ENCODE peak calls at places on chromosomes 11 and 22, in four cellular contexts. One of them, this sample, is unnamed.

GRCh38 chr11:1665313-1665712 is 31.7 kb upstream of the KRTAP5-6 start:
- DNase-seq in HepG2: no peak
- DNase-seq in WTC11: no peak
- DNase-seq in K562: no peak
- DNase-seq in this sample: no peak

GRCh38 chr22:37427128-37427710 is at the start of gene ELFN2:
- DNase-seq in HepG2: no peak
- DNase-seq in WTC11: peak
- DNase-seq in K562: no peak
- DNase-seq in this sample: no peak

GRCh38 chr11:71182791-71183556 is 69.4 kb downstream of the SHANK2 start:
- DNase-seq in HepG2: no peak
- DNase-seq in WTC11: no peak
- DNase-seq in K562: no peak
- DNase-seq in this sample: no peak

GRCh38 chr11:46916669-46917108 is 1.7 kb downstream of the LRP4 start:
- DNase-seq in HepG2: peak
- DNase-seq in WTC11: peak
- DNase-seq in K562: peak
- DNase-seq in this sample: no peak

GRCh38 chr22:31230871-31231621 is 18.9 kb downstream of the LIMK2 start:
- DNase-seq in HepG2: peak
- DNase-seq in WTC11: no peak
- DNase-seq in K562: peak
- DNase-seq in this sample: no peak

GRCh38 chr11:102802341-102802740 is 4.4 kb upstream of the MMP1 start:
- DNase-seq in HepG2: no peak
- DNase-seq in WTC11: no peak
- DNase-seq in K562: no peak
- DNase-seq in this sample: no peak

GRCh38 chr11:70158201-70158600 is 44.9 kb upstream of the FADD start:
- DNase-seq in HepG2: peak
- DNase-seq in WTC11: peak
- DNase-seq in K562: peak
- DNase-seq in this sample: no peak

GRCh38 chr11:36478700-36479329 is 31.3 kb downstream of the TRAF6 start:
- DNase-seq in HepG2: peak
- DNase-seq in WTC11: no peak
- DNase-seq in K562: peak
- DNase-seq in this sample: no peak

GRCh38 chr22:20647586-20648305 is 126.2 kb upstream of the SERPIND1 start:
- DNase-seq in HepG2: no peak
- DNase-seq in WTC11: no peak
- DNase-seq in K562: no peak
- DNase-seq in this sample: no peak

GRCh38 chr11:20077973-20078372 is 82.3 kb downstream of the DBX1 start:
- DNase-seq in HepG2: no peak
- DNase-seq in WTC11: no peak
- DNase-seq in K562: peak
- DNase-seq in this sample: no peak

GRCh38 chr22:21712751-21713427 is 22.7 kb downstream of the YPEL1 start:
- DNase-seq in HepG2: peak
- DNase-seq in WTC11: peak
- DNase-seq in K562: peak
- DNase-seq in this sample: no peak

GRCh38 chr11:108235192-108235591 is 12.3 kb downstream of the ATM start:
- DNase-seq in HepG2: no peak
- DNase-seq in WTC11: no peak
- DNase-seq in K562: no peak
- DNase-seq in this sample: no peak

GRCh38 chr11:10592331-10592730 is 23.9 kb upstream of the LYVE1 start:
- DNase-seq in HepG2: no peak
- DNase-seq in WTC11: no peak
- DNase-seq in K562: no peak
- DNase-seq in this sample: no peak

GRCh38 chr11:37533087-37533486 is 935.1 kb upstream of the RAG2 start:
- DNase-seq in HepG2: no peak
- DNase-seq in WTC11: no peak
- DNase-seq in K562: no peak
- DNase-seq in this sample: no peak

GRCh38 chr22:35638408-35638807 is 9.8 kb upstream of the APOL6 start:
- DNase-seq in HepG2: no peak
- DNase-seq in WTC11: no peak
- DNase-seq in K562: no peak
- DNase-seq in this sample: no peak

GRCh38 chr11:74676596-74676995 is 54.6 kb downstream of the CHRDL2 start:
- DNase-seq in HepG2: no peak
- DNase-seq in WTC11: no peak
- DNase-seq in K562: no peak
- DNase-seq in this sample: no peak

GRCh38 chr11:72349616-72350218 is 84.6 kb downstream of the CLPB start:
- DNase-seq in HepG2: no peak
- DNase-seq in WTC11: no peak
- DNase-seq in K562: peak
- DNase-seq in this sample: no peak

GRCh38 chr11:91998466-91998865 is 226.2 kb upstream of the FAT3 start:
- DNase-seq in HepG2: no peak
- DNase-seq in WTC11: no peak
- DNase-seq in K562: no peak
- DNase-seq in this sample: no peak

GRCh38 chr11:1546536-1547466 is 25.3 kb downstream of the DUSP8 start:
- DNase-seq in HepG2: no peak
- DNase-seq in WTC11: peak
- DNase-seq in K562: peak
- DNase-seq in this sample: no peak

DNA sequence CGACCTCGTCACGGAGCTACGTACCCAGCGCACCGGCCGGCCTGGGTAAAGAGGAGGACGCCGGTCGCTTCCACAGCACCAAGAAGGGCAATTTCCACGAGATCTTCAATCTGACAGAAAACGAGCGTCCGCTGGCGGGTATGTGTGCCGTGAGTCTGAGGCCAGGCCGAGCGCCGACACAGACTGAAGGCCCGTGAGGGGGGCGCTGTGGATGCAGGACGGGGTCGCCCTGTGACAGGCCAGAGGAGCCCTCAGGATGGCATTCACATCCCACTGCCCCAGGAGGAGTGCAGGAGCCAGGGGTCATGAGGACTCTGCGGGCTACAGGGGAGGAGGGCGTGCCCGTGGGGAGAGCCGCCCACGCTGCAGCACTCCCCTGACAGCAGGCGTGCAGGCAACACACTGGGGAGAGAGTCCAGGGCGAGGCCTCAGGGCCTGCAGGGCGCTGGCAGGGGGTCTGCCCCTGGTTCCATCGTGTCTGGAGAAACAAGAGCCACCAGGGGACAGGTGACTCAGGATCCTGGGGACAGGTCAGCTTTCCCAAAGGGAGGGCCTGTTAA is 53.6 kb downstream of the GRAMD4 start:
- DNase-seq in HepG2: no peak
- DNase-seq in WTC11: no peak
- DNase-seq in K562: no peak
- DNase-seq in this sample: no peak
- TF ChIP-seq TCF7 in HepG2: no peak
- TF ChIP-seq TCF7 in WTC11: no peak
- TF ChIP-seq TCF7 in K562: no peak
- TF ChIP-seq TCF7 in this sample: no peak

GRCh38 chr11:66101055-66101454 is 31.0 kb downstream of the PACS1 start:
- DNase-seq in HepG2: no peak
- DNase-seq in WTC11: no peak
- DNase-seq in K562: no peak
- DNase-seq in this sample: no peak

GRCh38 chr11:66104057-66104638 is 34.1 kb downstream of the PACS1 start:
- DNase-seq in HepG2: no peak
- DNase-seq in WTC11: no peak
- DNase-seq in K562: no peak
- DNase-seq in this sample: no peak

GRCh38 chr11:66100272-66101037 is 30.4 kb downstream of the PACS1 start:
- DNase-seq in HepG2: no peak
- DNase-seq in WTC11: no peak
- DNase-seq in K562: no peak
- DNase-seq in this sample: no peak
- TF ChIP-seq TCF7 in HepG2: no peak
- TF ChIP-seq TCF7 in WTC11: no peak
- TF ChIP-seq TCF7 in K562: no peak
- TF ChIP-seq TCF7 in this sample: no peak

GRCh38 chr11:33670250-33671011 is 30.2 kb downstream of the C11orf91 start:
- DNase-seq in HepG2: no peak
- DNase-seq in WTC11: no peak
- DNase-seq in K562: no peak
- DNase-seq in this sample: no peak
- TF ChIP-seq TCF7 in HepG2: no peak
- TF ChIP-seq TCF7 in WTC11: no peak
- TF ChIP-seq TCF7 in K562: no peak
- TF ChIP-seq TCF7 in this sample: no peak

GRCh38 chr11:93614111-93614784 is 47.2 kb upstream of the CEP295 start:
- DNase-seq in HepG2: peak
- DNase-seq in WTC11: peak
- DNase-seq in K562: peak
- DNase-seq in this sample: no peak
- TF ChIP-seq TCF7 in HepG2: peak
- TF ChIP-seq TCF7 in WTC11: no peak
- TF ChIP-seq TCF7 in K562: no peak
- TF ChIP-seq TCF7 in this sample: no peak

DNA sequence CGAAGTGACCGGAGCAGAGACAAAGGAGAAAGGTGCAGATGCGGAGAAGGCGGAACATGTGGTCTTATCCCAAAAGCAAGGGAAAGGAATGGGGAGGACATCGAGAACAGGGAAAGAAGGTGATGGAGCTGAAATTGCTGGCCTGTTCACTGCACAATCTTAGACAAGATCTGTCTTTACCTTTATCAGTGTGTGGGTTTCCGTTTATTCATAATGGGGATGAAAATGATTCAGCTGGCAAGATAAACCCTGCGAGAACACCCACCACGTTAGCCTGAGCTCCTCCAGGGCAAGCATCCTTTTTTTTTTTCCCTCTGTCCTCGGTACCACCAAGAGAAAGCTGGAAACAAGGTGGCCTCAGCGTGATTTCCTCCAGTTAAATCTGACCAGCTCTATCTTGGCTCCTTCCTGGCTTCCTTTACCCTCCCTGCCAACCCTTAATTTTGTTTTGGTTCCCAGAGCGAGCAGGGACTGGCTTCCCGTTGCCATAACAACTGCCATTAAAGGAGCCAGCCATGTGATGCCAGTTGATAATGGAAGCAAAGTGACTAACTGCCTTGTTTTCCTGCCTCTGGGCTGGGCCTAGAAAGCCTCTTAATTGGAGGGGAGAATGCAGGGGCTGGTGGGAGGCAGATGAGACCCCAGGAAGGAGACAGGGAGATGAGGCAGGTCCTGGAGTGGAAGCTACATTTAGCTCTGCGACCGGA is 4.2 kb downstream of the SGSM1 start:
- DNase-seq in HepG2: no peak
- DNase-seq in WTC11: no peak
- DNase-seq in K562: no peak
- DNase-seq in this sample: no peak
- TF ChIP-seq TCF7 in HepG2: no peak
- TF ChIP-seq TCF7 in WTC11: no peak
- TF ChIP-seq TCF7 in K562: no peak
- TF ChIP-seq TCF7 in this sample: no peak

DNA sequence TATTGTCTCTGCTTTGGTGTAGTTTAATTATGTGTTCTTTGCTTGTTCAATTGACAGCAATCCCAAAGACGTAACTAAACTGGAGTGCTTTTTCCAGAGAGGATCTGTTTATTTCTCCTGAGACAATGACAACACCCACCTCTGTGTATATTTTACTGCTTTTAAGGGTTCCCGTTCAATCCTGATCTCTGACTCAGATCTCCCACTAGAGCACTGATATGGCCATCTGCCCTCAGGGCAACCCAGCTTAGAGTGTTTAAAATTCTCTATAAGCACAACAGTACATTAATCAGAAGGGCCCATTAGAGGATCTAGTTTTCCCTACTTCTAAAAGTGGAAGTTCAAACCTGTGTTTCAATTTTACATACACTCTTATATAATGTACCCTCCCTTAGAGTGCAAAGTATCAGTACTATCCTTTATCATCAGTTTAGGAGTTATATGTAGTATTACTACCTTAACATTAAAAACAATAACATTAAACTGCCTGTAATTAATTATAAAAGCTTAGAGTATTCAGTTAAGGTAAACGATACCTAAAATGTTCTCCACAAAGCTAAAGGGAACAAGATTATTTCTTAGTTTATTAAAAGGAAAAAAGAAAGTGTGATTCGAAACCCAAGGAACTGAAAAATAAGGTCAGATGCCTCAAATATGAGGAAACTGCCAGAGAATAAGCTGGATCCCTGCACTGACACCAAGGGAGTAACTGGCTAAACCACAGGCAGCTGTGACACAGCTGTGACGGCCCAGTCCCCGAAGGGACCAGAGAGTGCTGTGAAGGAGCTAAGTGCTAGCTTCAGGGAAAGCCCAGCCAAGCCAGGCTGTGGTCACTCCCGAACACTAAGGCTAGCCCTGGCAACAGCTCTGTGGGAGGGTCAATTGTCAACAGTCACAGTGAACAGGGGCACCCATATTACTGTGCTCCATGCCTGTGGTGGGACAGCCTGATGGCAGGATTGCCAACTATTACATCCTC is 15.2 kb downstream of the UFD1 start:
- DNase-seq in HepG2: no peak
- DNase-seq in WTC11: no peak
- DNase-seq in K562: no peak
- DNase-seq in this sample: no peak
- TF ChIP-seq TCF7 in HepG2: no peak
- TF ChIP-seq TCF7 in WTC11: no peak
- TF ChIP-seq TCF7 in K562: no peak
- TF ChIP-seq TCF7 in this sample: no peak

DNA sequence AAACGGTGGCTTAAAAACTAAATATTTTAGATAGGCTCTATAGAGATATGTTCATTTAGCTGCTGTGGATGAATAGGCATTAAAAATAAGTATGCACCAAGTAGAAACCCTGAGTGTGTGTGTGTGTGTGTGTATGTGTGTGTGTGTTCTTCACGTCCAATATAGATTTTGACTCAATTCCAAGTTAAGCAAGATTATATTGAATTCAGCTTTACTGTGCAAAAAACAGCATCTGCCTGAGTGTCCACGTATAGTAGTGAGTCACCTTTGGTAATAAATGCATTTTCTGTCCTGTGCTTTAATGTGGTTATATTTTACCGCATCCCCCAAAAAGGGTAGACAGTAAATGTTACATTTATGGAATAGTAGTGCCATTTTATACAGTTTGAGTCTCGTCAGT is 71.2 kb downstream of the PDHX start:
- DNase-seq in HepG2: no peak
- DNase-seq in WTC11: no peak
- DNase-seq in K562: no peak
- DNase-seq in this sample: no peak
- TF ChIP-seq TCF7 in HepG2: no peak
- TF ChIP-seq TCF7 in WTC11: no peak
- TF ChIP-seq TCF7 in K562: no peak
- TF ChIP-seq TCF7 in this sample: peak

GRCh38 chr11:12885717-12886226 is 123.3 kb upstream of the RASSF10 start:
- DNase-seq in HepG2: no peak
- DNase-seq in WTC11: no peak
- DNase-seq in K562: no peak
- DNase-seq in this sample: no peak
- TF ChIP-seq TCF7 in HepG2: no peak
- TF ChIP-seq TCF7 in WTC11: no peak
- TF ChIP-seq TCF7 in K562: no peak
- TF ChIP-seq TCF7 in this sample: no peak